ENCODE peak calls at places on chromosomes 3 and 15, in ten cellular contexts. One of them, this sample, is unnamed.

GRCh38 chr3:72245183-72245811 is 460.3 kb upstream of the PROK2 start:
- DNase-seq in breast epithelium: no peak
- DNase-seq in uterus: peak; percentile 64
- DNase-seq in fibroblast of lung: no peak
- DNase-seq in iPS DF 6.9: no peak
- DNase-seq in lower lobe of right lung: peak; percentile 52
- DNase-seq in brain microvascular endothelial cell: no peak
- DNase-seq in neuronal stem cell: no peak
- DNase-seq in HCT116: no peak
- DNase-seq in adrenal gland: peak; percentile 59
- DNase-seq in this sample: no peak

GRCh38 chr3:78258798-78259197 is 1218.9 kb downstream of the ROBO2 start:
- DNase-seq in iPS DF 6.9: no peak
- DNase-seq in fibroblast of lung: peak; percentile 90
- DNase-seq in lower lobe of right lung: no peak
- DNase-seq in neuronal stem cell: no peak
- DNase-seq in adrenal gland: no peak
- DNase-seq in uterus: no peak
- DNase-seq in brain microvascular endothelial cell: peak; percentile 76
- DNase-seq in HCT116: no peak
- DNase-seq in breast epithelium: no peak
- DNase-seq in this sample: no peak

GRCh38 chr3:141482250-141482937 is 4.4 kb upstream of the RASA2 start:
- DNase-seq in brain microvascular endothelial cell: peak; percentile 87
- DNase-seq in lower lobe of right lung: no peak
- DNase-seq in breast epithelium: no peak
- DNase-seq in iPS DF 6.9: no peak
- DNase-seq in neuronal stem cell: no peak
- DNase-seq in HCT116: peak; percentile 15
- DNase-seq in uterus: no peak
- DNase-seq in fibroblast of lung: peak; percentile 80
- DNase-seq in adrenal gland: no peak
- DNase-seq in this sample: no peak

GRCh38 chr3:124557433-124558232 is 172.6 kb upstream of the UMPS start:
- DNase-seq in neuronal stem cell: no peak
- DNase-seq in uterus: peak; percentile 33
- DNase-seq in breast epithelium: no peak
- DNase-seq in HCT116: no peak
- DNase-seq in iPS DF 6.9: no peak
- DNase-seq in fibroblast of lung: peak; percentile 71
- DNase-seq in brain microvascular endothelial cell: peak; percentile 52
- DNase-seq in lower lobe of right lung: no peak
- DNase-seq in adrenal gland: peak; percentile 77
- DNase-seq in this sample: no peak

GRCh38 chr3:79885407-79885806 is 117.6 kb upstream of the ROBO1 start:
- DNase-seq in neuronal stem cell: no peak
- DNase-seq in uterus: no peak
- DNase-seq in iPS DF 6.9: no peak
- DNase-seq in brain microvascular endothelial cell: no peak
- DNase-seq in adrenal gland: no peak
- DNase-seq in HCT116: no peak
- DNase-seq in breast epithelium: no peak
- DNase-seq in fibroblast of lung: no peak
- DNase-seq in lower lobe of right lung: no peak
- DNase-seq in this sample: no peak

GRCh38 chr15:39706252-39706651 is 76.4 kb downstream of the FSIP1 start:
- DNase-seq in HCT116: no peak
- DNase-seq in uterus: no peak
- DNase-seq in fibroblast of lung: no peak
- DNase-seq in neuronal stem cell: no peak
- DNase-seq in brain microvascular endothelial cell: no peak
- DNase-seq in adrenal gland: no peak
- DNase-seq in breast epithelium: no peak
- DNase-seq in iPS DF 6.9: no peak
- DNase-seq in lower lobe of right lung: no peak
- DNase-seq in this sample: no peak

GRCh38 chr15:63797901-63798300 is 35.8 kb downstream of the HERC1 start:
- DNase-seq in iPS DF 6.9: no peak
- DNase-seq in lower lobe of right lung: no peak
- DNase-seq in brain microvascular endothelial cell: no peak
- DNase-seq in HCT116: no peak
- DNase-seq in adrenal gland: no peak
- DNase-seq in neuronal stem cell: no peak
- DNase-seq in fibroblast of lung: no peak
- DNase-seq in breast epithelium: no peak
- DNase-seq in uterus: no peak
- DNase-seq in this sample: no peak

GRCh38 chr15:75801859-75802593 is 41.2 kb upstream of the UBE2Q2 start:
- DNase-seq in iPS DF 6.9: peak; percentile 75
- DNase-seq in fibroblast of lung: peak; percentile 51
- DNase-seq in brain microvascular endothelial cell: peak; percentile 57
- DNase-seq in adrenal gland: peak; percentile 84
- DNase-seq in lower lobe of right lung: peak; percentile 90
- DNase-seq in uterus: peak; percentile 77
- DNase-seq in HCT116: peak; percentile 64
- DNase-seq in neuronal stem cell: peak; percentile 72
- DNase-seq in breast epithelium: peak; percentile 55
- DNase-seq in this sample: peak; percentile 74

GRCh38 chr3:53104762-53105161 is 25.5 kb downstream of the RFT1 start:
- DNase-seq in fibroblast of lung: peak; percentile 30
- DNase-seq in breast epithelium: no peak
- DNase-seq in adrenal gland: no peak
- DNase-seq in neuronal stem cell: no peak
- DNase-seq in HCT116: no peak
- DNase-seq in brain microvascular endothelial cell: no peak
- DNase-seq in lower lobe of right lung: no peak
- DNase-seq in iPS DF 6.9: no peak
- DNase-seq in uterus: no peak
- DNase-seq in this sample: no peak

GRCh38 chr3:128072454-128073184 is 20.4 kb downstream of the SEC61A1 start:
- DNase-seq in breast epithelium: no peak
- DNase-seq in uterus: no peak
- DNase-seq in adrenal gland: no peak
- DNase-seq in fibroblast of lung: no peak
- DNase-seq in lower lobe of right lung: no peak
- DNase-seq in iPS DF 6.9: no peak
- DNase-seq in brain microvascular endothelial cell: no peak
- DNase-seq in neuronal stem cell: no peak
- DNase-seq in HCT116: no peak
- DNase-seq in this sample: no peak

GRCh38 chr3:58519668-58520402 is 17.2 kb downstream of the ACOX2 start:
- DNase-seq in uterus: no peak
- DNase-seq in iPS DF 6.9: no peak
- DNase-seq in adrenal gland: no peak
- DNase-seq in HCT116: no peak
- DNase-seq in breast epithelium: no peak
- DNase-seq in neuronal stem cell: no peak
- DNase-seq in fibroblast of lung: no peak
- DNase-seq in lower lobe of right lung: no peak
- DNase-seq in brain microvascular endothelial cell: no peak
- DNase-seq in this sample: no peak

GRCh38 chr3:58835075-58835474 is 168.5 kb upstream of the FAM3D start:
- DNase-seq in lower lobe of right lung: no peak
- DNase-seq in brain microvascular endothelial cell: peak; percentile 45
- DNase-seq in iPS DF 6.9: no peak
- DNase-seq in uterus: no peak
- DNase-seq in breast epithelium: no peak
- DNase-seq in adrenal gland: no peak
- DNase-seq in fibroblast of lung: peak; percentile 79
- DNase-seq in neuronal stem cell: no peak
- DNase-seq in HCT116: no peak
- DNase-seq in this sample: no peak

GRCh38 chr3:179432021-179432420 is 19.2 kb downstream of the GNB4 start:
- DNase-seq in fibroblast of lung: no peak
- DNase-seq in HCT116: no peak
- DNase-seq in breast epithelium: no peak
- DNase-seq in brain microvascular endothelial cell: no peak
- DNase-seq in adrenal gland: peak; percentile 25
- DNase-seq in lower lobe of right lung: no peak
- DNase-seq in iPS DF 6.9: no peak
- DNase-seq in neuronal stem cell: no peak
- DNase-seq in uterus: no peak
- DNase-seq in this sample: no peak

GRCh38 chr3:12796171-12797123 is at the start of gene CAND2:
- DNase-seq in breast epithelium: peak; percentile 43
- DNase-seq in iPS DF 6.9: no peak
- DNase-seq in brain microvascular endothelial cell: peak; percentile 5
- DNase-seq in uterus: peak; percentile 77
- DNase-seq in fibroblast of lung: peak; percentile 52
- DNase-seq in neuronal stem cell: peak; percentile 38
- DNase-seq in HCT116: no peak
- DNase-seq in adrenal gland: peak; percentile 62
- DNase-seq in lower lobe of right lung: peak; percentile 69
- DNase-seq in this sample: peak; percentile 33

GRCh38 chr3:65953881-65954733 is 84.6 kb downstream of the MAGI1 start:
- DNase-seq in neuronal stem cell: no peak
- DNase-seq in iPS DF 6.9: no peak
- DNase-seq in fibroblast of lung: peak; percentile 55
- DNase-seq in breast epithelium: peak; percentile 56
- DNase-seq in lower lobe of right lung: peak; percentile 55
- DNase-seq in brain microvascular endothelial cell: no peak
- DNase-seq in HCT116: no peak
- DNase-seq in uterus: no peak
- DNase-seq in adrenal gland: peak; percentile 42
- DNase-seq in this sample: no peak

GRCh38 chr3:194999491-194999890 is 271.5 kb downstream of the XXYLT1 start:
- DNase-seq in neuronal stem cell: no peak
- DNase-seq in fibroblast of lung: no peak
- DNase-seq in brain microvascular endothelial cell: no peak
- DNase-seq in adrenal gland: no peak
- DNase-seq in iPS DF 6.9: no peak
- DNase-seq in breast epithelium: no peak
- DNase-seq in lower lobe of right lung: no peak
- DNase-seq in HCT116: no peak
- DNase-seq in uterus: no peak
- DNase-seq in this sample: no peak

GRCh38 chr15:74134387-74135027 is 4.1 kb downstream of the ISLR2 start:
- DNase-seq in uterus: no peak
- DNase-seq in adrenal gland: peak; percentile 50
- DNase-seq in neuronal stem cell: peak; percentile 61
- DNase-seq in fibroblast of lung: peak; percentile 35
- DNase-seq in lower lobe of right lung: no peak
- DNase-seq in HCT116: no peak
- DNase-seq in breast epithelium: no peak
- DNase-seq in brain microvascular endothelial cell: no peak
- DNase-seq in iPS DF 6.9: no peak
- DNase-seq in this sample: no peak

GRCh38 chr15:93171476-93171875 is 82.5 kb upstream of the RGMA start:
- DNase-seq in uterus: no peak
- DNase-seq in neuronal stem cell: no peak
- DNase-seq in breast epithelium: no peak
- DNase-seq in fibroblast of lung: no peak
- DNase-seq in iPS DF 6.9: no peak
- DNase-seq in HCT116: no peak
- DNase-seq in lower lobe of right lung: no peak
- DNase-seq in brain microvascular endothelial cell: no peak
- DNase-seq in adrenal gland: no peak
- DNase-seq in this sample: no peak
- H3K27me3 ChIP-seq in uterus: no peaks in the 10 kb centered on the region
- H3K27me3 ChIP-seq in neuronal stem cell: no peaks in the 10 kb centered on the region
- H3K27me3 ChIP-seq in breast epithelium: no peaks in the 10 kb centered on the region
- H3K27me3 ChIP-seq in fibroblast of lung: no peaks in the 10 kb centered on the region
- H3K27me3 ChIP-seq in iPS DF 6.9: no peaks in the 10 kb centered on the region
- H3K27me3 ChIP-seq in HCT116: peaks cover 36% of the 10 kb centered on the region
- H3K27me3 ChIP-seq in lower lobe of right lung: peaks cover 6% of the 10 kb centered on the region
- H3K27me3 ChIP-seq in brain microvascular endothelial cell: no peaks in the 10 kb centered on the region
- H3K27me3 ChIP-seq in adrenal gland: no peaks in the 10 kb centered on the region
- H3K27me3 ChIP-seq in this sample: peaks cover 24% of the 10 kb centered on the region

DNA sequence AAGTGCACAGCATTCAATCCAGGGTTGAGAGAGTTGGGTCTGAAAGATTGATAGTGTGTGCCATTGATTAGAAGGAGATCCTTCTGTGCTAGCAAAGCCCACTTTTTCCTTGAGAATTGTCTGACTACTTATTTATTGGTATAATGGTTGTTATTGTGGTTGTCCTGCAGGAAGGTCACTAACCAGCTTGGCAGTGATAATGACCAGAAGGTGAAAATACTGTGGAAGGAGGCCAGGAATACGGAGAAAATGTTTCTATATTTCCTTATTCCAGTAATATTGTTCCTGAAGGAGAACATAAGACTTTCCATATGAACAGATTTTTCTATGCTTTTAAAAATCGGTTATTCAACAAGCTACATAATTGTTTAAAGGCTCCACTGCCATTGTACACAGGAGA is 115.8 kb upstream of the CTDSPL start:
- DNase-seq in adrenal gland: no peak
- DNase-seq in breast epithelium: no peak
- DNase-seq in neuronal stem cell: no peak
- DNase-seq in lower lobe of right lung: no peak
- DNase-seq in fibroblast of lung: no peak
- DNase-seq in uterus: no peak
- DNase-seq in brain microvascular endothelial cell: no peak
- DNase-seq in iPS DF 6.9: no peak
- DNase-seq in HCT116: no peak
- DNase-seq in this sample: no peak
- H3K27me3 ChIP-seq in adrenal gland: no peaks in the 10 kb centered on the region
- H3K27me3 ChIP-seq in breast epithelium: no peaks in the 10 kb centered on the region
- H3K27me3 ChIP-seq in neuronal stem cell: no peaks in the 10 kb centered on the region
- H3K27me3 ChIP-seq in lower lobe of right lung: no peaks in the 10 kb centered on the region
- H3K27me3 ChIP-seq in fibroblast of lung: no peaks in the 10 kb centered on the region
- H3K27me3 ChIP-seq in uterus: no peaks in the 10 kb centered on the region
- H3K27me3 ChIP-seq in brain microvascular endothelial cell: peaks cover 9% of the 10 kb centered on the region
- H3K27me3 ChIP-seq in iPS DF 6.9: no peaks in the 10 kb centered on the region
- H3K27me3 ChIP-seq in HCT116: peaks cover 31% of the 10 kb centered on the region
- H3K27me3 ChIP-seq in this sample: no peaks in the 10 kb centered on the region

DNA sequence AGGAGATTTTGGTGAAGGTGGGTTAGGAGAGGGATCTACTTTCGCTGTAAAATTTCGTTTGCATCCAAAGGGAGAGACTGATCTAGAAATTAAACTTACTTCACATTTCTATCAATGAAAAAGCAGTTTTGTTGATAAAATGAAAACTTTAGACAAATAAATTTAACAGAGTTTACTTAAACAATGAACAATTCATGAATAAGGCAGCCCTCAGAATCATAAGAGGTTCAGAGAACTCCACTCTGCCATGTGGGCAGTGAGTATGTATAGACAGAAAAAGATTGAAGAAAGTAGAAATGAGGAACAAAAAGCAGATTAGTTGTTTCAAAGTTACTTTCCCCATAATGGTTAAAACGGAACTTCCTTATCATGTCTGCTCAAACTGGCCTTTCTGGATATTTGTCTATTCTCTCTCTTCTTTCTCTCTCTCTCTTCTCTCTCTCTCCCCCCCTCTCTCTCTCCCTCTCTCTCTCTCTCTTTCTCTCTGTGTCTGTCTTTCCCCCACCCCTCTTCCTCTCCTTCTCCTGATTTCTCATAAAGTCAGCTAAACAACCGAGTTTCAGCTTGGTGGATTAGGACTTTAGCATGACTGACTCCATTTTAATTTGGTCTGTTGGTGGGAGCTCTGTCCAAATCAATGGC is 248.9 kb downstream of the TJP1 start:
- DNase-seq in HCT116: no peak
- DNase-seq in brain microvascular endothelial cell: no peak
- DNase-seq in adrenal gland: no peak
- DNase-seq in lower lobe of right lung: no peak
- DNase-seq in iPS DF 6.9: no peak
- DNase-seq in neuronal stem cell: no peak
- DNase-seq in breast epithelium: no peak
- DNase-seq in uterus: no peak
- DNase-seq in fibroblast of lung: no peak
- DNase-seq in this sample: no peak
- H3K27me3 ChIP-seq in HCT116: peaks cover 9% of the 10 kb centered on the region
- H3K27me3 ChIP-seq in brain microvascular endothelial cell: peaks cover 43% of the 10 kb centered on the region
- H3K27me3 ChIP-seq in adrenal gland: peaks cover 27% of the 10 kb centered on the region
- H3K27me3 ChIP-seq in lower lobe of right lung: peaks cover 41% of the 10 kb centered on the region
- H3K27me3 ChIP-seq in iPS DF 6.9: peaks cover 6% of the 10 kb centered on the region
- H3K27me3 ChIP-seq in neuronal stem cell: no peaks in the 10 kb centered on the region
- H3K27me3 ChIP-seq in breast epithelium: no peaks in the 10 kb centered on the region
- H3K27me3 ChIP-seq in uterus: no peaks in the 10 kb centered on the region
- H3K27me3 ChIP-seq in fibroblast of lung: peaks cover 29% of the 10 kb centered on the region
- H3K27me3 ChIP-seq in this sample: peaks cover 46% of the 10 kb centered on the region

GRCh38 chr15:37576952-37577351 is 357.5 kb upstream of the TMCO5A start:
- DNase-seq in neuronal stem cell: no peak
- DNase-seq in fibroblast of lung: no peak
- DNase-seq in HCT116: no peak
- DNase-seq in iPS DF 6.9: no peak
- DNase-seq in breast epithelium: no peak
- DNase-seq in adrenal gland: no peak
- DNase-seq in uterus: no peak
- DNase-seq in brain microvascular endothelial cell: no peak
- DNase-seq in lower lobe of right lung: no peak
- DNase-seq in this sample: no peak
- H3K27me3 ChIP-seq in neuronal stem cell: no peaks in the 10 kb centered on the region
- H3K27me3 ChIP-seq in fibroblast of lung: no peaks in the 10 kb centered on the region
- H3K27me3 ChIP-seq in HCT116: peaks cover 8% of the 10 kb centered on the region
- H3K27me3 ChIP-seq in iPS DF 6.9: no peaks in the 10 kb centered on the region
- H3K27me3 ChIP-seq in breast epithelium: no peaks in the 10 kb centered on the region
- H3K27me3 ChIP-seq in adrenal gland: no peaks in the 10 kb centered on the region
- H3K27me3 ChIP-seq in uterus: no peaks in the 10 kb centered on the region
- H3K27me3 ChIP-seq in brain microvascular endothelial cell: no peaks in the 10 kb centered on the region
- H3K27me3 ChIP-seq in lower lobe of right lung: no peaks in the 10 kb centered on the region
- H3K27me3 ChIP-seq in this sample: no peaks in the 10 kb centered on the region

This sample was measured in CD4-positive, alpha-beta T cell.